ENCODE peak calls at places on chromosomes 5 and 9, in eight cellular contexts. Q is mesendoderm; E is EL; I is stimulated activated CD4-positive, alpha-beta T cell treated with anti-CD3 and anti-CD28 coated beads, Interleukin-12 subunit alpha, Interleukin-12 subunit beta, amount 100 ng/mL, for 4 hours; Y is activated CD8-positive, alpha-beta memory T cell treated with anti-CD3 and anti-CD28 coated beads, Interleukin-2, amount 10 ng/mL, durations not matched to agents 7 days and 5 days; S is stimulated activated naive CD8-positive, alpha-beta T cell treated with anti-CD3 and anti-CD28 coated beads, Interleukin-15, Interleukin-2, amounts not matched to agents 100 U/mL and 50 U/mL, for 24 hours; O is NCI-H69; N is psoas muscle. C is an unnamed sample.

GRCh38 chr5:132752581-132753125 is 5.4 kb downstream of the CCNI2 start:
- DNase-seq in Q (no peak), E (no peak), I (no peak), Y (peak; percentile 12), S (no peak), O (no peak), N (no peak), C (no peak)

GRCh38 chr9:95696701-95697100 is 178.8 kb upstream of the ERCC6L2 start:
- DNase-seq in Q (peak; percentile 49), E (no peak), I (no peak), Y (no peak), S (no peak), O (peak; percentile 45), N (no peak), C (no peak)

GRCh38 chr9:27142299-27142930 is 33.4 kb downstream of the TEK start:
- DNase-seq in Q (no peak), E (no peak), I (no peak), Y (no peak), S (no peak), O (no peak), N (no peak), C (no peak)

GRCh38 chr9:69573666-69574456 is 98.3 kb downstream of the APBA1 start:
- DNase-seq in Q (no peak), E (peak; percentile 61), I (no peak), Y (no peak), S (no peak), O (peak; percentile 33), N (no peak), C (no peak)

GRCh38 chr9:105890046-105890822 is 195.9 kb downstream of the TMEM38B start:
- DNase-seq in Q (peak; percentile 64), E (no peak), I (no peak), Y (no peak), S (no peak), O (no peak), N (no peak), C (no peak)

GRCh38 chr9:83583151-83584014 is 39.6 kb upstream of the IDNK start:
- DNase-seq in Q (peak; percentile 81), E (peak; percentile 64), I (peak; percentile 8), Y (no peak), S (peak; percentile 20), O (peak; percentile 75), N (no peak), C (peak; percentile 40)

GRCh38 chr5:150595466-150596031 is 44.9 kb upstream of the SYNPO start:
- DNase-seq in Q (peak; percentile 68), E (no peak), I (no peak), Y (no peak), S (no peak), O (no peak), N (no peak), C (no peak)

GRCh38 chr9:14278291-14278721 is 35.6 kb downstream of the NFIB start:
- DNase-seq in Q (no peak), E (peak; percentile 81), I (no peak), Y (no peak), S (no peak), O (no peak), N (no peak), C (no peak)

GRCh38 chr9:92508018-92508417 is 25.7 kb upstream of the ASPN start:
- DNase-seq in Q (no peak), E (no peak), I (no peak), Y (no peak), S (no peak), O (no peak), N (no peak), C (no peak)

GRCh38 chr5:169970334-169970733 is 10.0 kb downstream of the INSYN2B start:
- DNase-seq in Q (no peak), E (no peak), I (no peak), Y (no peak), S (no peak), O (no peak), N (no peak), C (no peak)

GRCh38 chr5:65075623-65076250 is 307.0 kb downstream of the CWC27 start:
- DNase-seq in Q (peak; percentile 83), E (no peak), I (no peak), Y (no peak), S (no peak), O (peak; percentile 58), N (no peak), C (no peak)

GRCh38 chr9:89935791-89936190 is 331.0 kb downstream of the GADD45G start:
- DNase-seq in Q (no peak), E (no peak), I (no peak), Y (no peak), S (no peak), O (peak; percentile 48), N (no peak), C (no peak)

GRCh38 chr9:35918780-35919179 is 9.5 kb downstream of the SPAAR start:
- DNase-seq in Q (no peak), E (no peak), I (no peak), Y (no peak), S (no peak), O (no peak), N (no peak), C (no peak)

GRCh38 chr9:138067594-138068367 is 190.2 kb downstream of the CACNA1B start:
- DNase-seq in Q (no peak), E (no peak), I (no peak), Y (no peak), S (no peak), O (no peak), N (no peak), C (no peak)

GRCh38 chr5:94812232-94812631 is 193.8 kb downstream of the SLF1 start:
- DNase-seq in Q (no peak), E (no peak), I (no peak), Y (no peak), S (no peak), O (no peak), N (no peak), C (no peak)

GRCh38 chr5:73119492-73120157 is 750 bp upstream of the TMEM171 start:
- DNase-seq in Q (peak; percentile 40), E (no peak), I (no peak), Y (no peak), S (peak; percentile 18), O (no peak), N (peak; percentile 23), C (no peak)

GRCh38 chr9:105243015-105243686 is 1.3 kb upstream of the SLC44A1 start:
- DNase-seq in Q (peak; percentile 94), E (peak; percentile 88), I (no peak), Y (no peak), S (no peak), O (no peak), N (no peak), C (no peak)

GRCh38 chr5:179832039-179832745 is 11.5 kb downstream of the SQSTM1 start:
- DNase-seq in Q (no peak), E (no peak), I (no peak), Y (no peak), S (no peak), O (no peak), N (no peak), C (no peak)

GRCh38 chr9:122337561-122337939 is 33.3 kb upstream of the PTGS1 start:
- DNase-seq in Q (no peak), E (no peak), I (no peak), Y (no peak), S (no peak), O (peak; percentile 57), N (no peak), C (no peak)

GRCh38 chr5:1666812-1667588 is 132.6 kb downstream of the MRPL36 start:
- DNase-seq in Q (peak; percentile 70), E (no peak), I (peak; percentile 41), Y (no peak), S (peak; percentile 76), O (peak; percentile 84), N (no peak), C (peak; percentile 68)

C was measured in GM10248.